ENCODE peak calls at places on chromosome 6, in four cellular contexts. One of them, this sample, is unnamed.
A peak's percentile ranks its signal among the peaks of the same experiment; 100 is the strongest.

GRCh38 chr6:136654086-136654485 is 103.9 kb upstream of the MAP7 start:
- DNase-seq in fibroblast of lung: no peak
- DNase-seq in MM.1S: no peak
- DNase-seq in GM12878: no peak
- DNase-seq in this sample: no peak

GRCh38 chr6:37160922-37161778 is 8.8 kb upstream of the PIM1 start:
- DNase-seq in fibroblast of lung: peak; percentile 86
- DNase-seq in MM.1S: no peak
- DNase-seq in GM12878: peak; percentile 66
- DNase-seq in this sample: peak; percentile 32

GRCh38 chr6:165807249-165807951 is 144.4 kb upstream of the PDE10A start:
- DNase-seq in fibroblast of lung: no peak
- DNase-seq in MM.1S: no peak
- DNase-seq in GM12878: no peak
- DNase-seq in this sample: no peak

GRCh38 chr6:28615955-28616747 is 90.5 kb downstream of the GPX5 start:
- DNase-seq in fibroblast of lung: no peak
- DNase-seq in MM.1S: no peak
- DNase-seq in GM12878: no peak
- DNase-seq in this sample: peak; percentile 14

GRCh38 chr6:39049575-39050283 is 1.1 kb downstream of the GLP1R start:
- DNase-seq in fibroblast of lung: no peak
- DNase-seq in MM.1S: no peak
- DNase-seq in GM12878: no peak
- DNase-seq in this sample: no peak

GRCh38 chr6:85537055-85537494 is 56.6 kb downstream of the SNX14 start:
- DNase-seq in fibroblast of lung: no peak
- DNase-seq in MM.1S: peak; percentile 11
- DNase-seq in GM12878: no peak
- DNase-seq in this sample: peak; percentile 5

GRCh38 chr6:40356242-40356910 is 230.8 kb downstream of the LRFN2 start:
- DNase-seq in fibroblast of lung: peak; percentile 51
- DNase-seq in MM.1S: no peak
- DNase-seq in GM12878: no peak
- DNase-seq in this sample: no peak

GRCh38 chr6:15194453-15194852 is 51.4 kb upstream of the JARID2 start:
- DNase-seq in fibroblast of lung: no peak
- DNase-seq in MM.1S: no peak
- DNase-seq in GM12878: no peak
- DNase-seq in this sample: no peak

GRCh38 chr6:62202078-62202477 is 83.9 kb downstream of the KHDRBS2 start:
- DNase-seq in fibroblast of lung: no peak
- DNase-seq in MM.1S: no peak
- DNase-seq in GM12878: no peak
- DNase-seq in this sample: no peak

GRCh38 chr6:66605971-66606370 is 898.9 kb upstream of the EYS start:
- DNase-seq in fibroblast of lung: no peak
- DNase-seq in MM.1S: no peak
- DNase-seq in GM12878: no peak
- DNase-seq in this sample: no peak

GRCh38 chr6:49464691-49465090 is 1.5 kb downstream of the CENPQ start:
- DNase-seq in fibroblast of lung: no peak
- DNase-seq in MM.1S: no peak
- DNase-seq in GM12878: no peak
- DNase-seq in this sample: no peak

GRCh38 chr6:91506509-91506908 is 919.6 kb upstream of the MAP3K7 start:
- DNase-seq in fibroblast of lung: no peak
- DNase-seq in MM.1S: no peak
- DNase-seq in GM12878: no peak
- DNase-seq in this sample: no peak

GRCh38 chr6:52929321-52930164 is 20.0 kb upstream of the GSTA3 start:
- DNase-seq in fibroblast of lung: peak; percentile 91
- DNase-seq in MM.1S: peak; percentile 38
- DNase-seq in GM12878: no peak
- DNase-seq in this sample: peak; percentile 59

GRCh38 chr6:9399916-9400315 is 964.6 kb upstream of the SLC35B3 start:
- DNase-seq in fibroblast of lung: no peak
- DNase-seq in MM.1S: no peak
- DNase-seq in GM12878: no peak
- DNase-seq in this sample: peak; percentile 34

GRCh38 chr6:113481910-113482309 is 375.2 kb upstream of the MARCKS start:
- DNase-seq in fibroblast of lung: no peak
- DNase-seq in MM.1S: no peak
- DNase-seq in GM12878: no peak
- DNase-seq in this sample: no peak

GRCh38 chr6:71965404-71965803 is 79.1 kb downstream of the RIMS1 start:
- DNase-seq in fibroblast of lung: peak; percentile 6
- DNase-seq in MM.1S: no peak
- DNase-seq in GM12878: no peak
- DNase-seq in this sample: no peak

GRCh38 chr6:45922728-45923351 is 92.8 kb downstream of the CLIC5 start:
- DNase-seq in fibroblast of lung: peak; percentile 71
- DNase-seq in MM.1S: peak; percentile 57
- DNase-seq in GM12878: no peak
- DNase-seq in this sample: peak; percentile 85

GRCh38 chr6:159134701-159135364 is 34.4 kb upstream of the FNDC1 start:
- DNase-seq in fibroblast of lung: peak; percentile 28
- DNase-seq in MM.1S: peak; percentile 48
- DNase-seq in GM12878: peak; percentile 36
- DNase-seq in this sample: peak; percentile 78

GRCh38 chr6:3849681-3850450 is 693 bp downstream of the FAM50B start:
- DNase-seq in fibroblast of lung: peak; percentile 32
- DNase-seq in MM.1S: no peak
- DNase-seq in GM12878: no peak
- DNase-seq in this sample: no peak

GRCh38 chr6:96899019-96899418 is 1.3 kb upstream of the NDUFAF4 start:
- DNase-seq in fibroblast of lung: peak; percentile 47
- DNase-seq in MM.1S: peak; percentile 47
- DNase-seq in GM12878: no peak
- DNase-seq in this sample: peak; percentile 63

GRCh38 chr6:140205795-140206593 is 831.5 kb upstream of the CITED2 start:
- DNase-seq in fibroblast of lung: no peak
- DNase-seq in MM.1S: no peak
- DNase-seq in GM12878: no peak
- DNase-seq in this sample: no peak

GRCh38 chr6:37298958-37299357 is 41.0 kb upstream of the TMEM217 start:
- DNase-seq in fibroblast of lung: no peak
- DNase-seq in MM.1S: no peak
- DNase-seq in GM12878: no peak
- DNase-seq in this sample: no peak

GRCh38 chr6:75368151-75368779 is 83.7 kb upstream of the TMEM30A start:
- DNase-seq in fibroblast of lung: peak; percentile 25
- DNase-seq in MM.1S: peak; percentile 58
- DNase-seq in GM12878: no peak
- DNase-seq in this sample: peak; percentile 74

GRCh38 chr6:112189494-112189893 is 64.9 kb downstream of the LAMA4 start:
- DNase-seq in fibroblast of lung: peak; percentile 74
- DNase-seq in MM.1S: no peak
- DNase-seq in GM12878: no peak
- DNase-seq in this sample: no peak

GRCh38 chr6:16296061-16296670 is 57.8 kb downstream of the GMPR start:
- DNase-seq in fibroblast of lung: no peak
- DNase-seq in MM.1S: no peak
- DNase-seq in GM12878: no peak
- DNase-seq in this sample: no peak

GRCh38 chr6:34194770-34195169 is 41.9 kb upstream of the HMGA1 start:
- DNase-seq in fibroblast of lung: no peak
- DNase-seq in MM.1S: no peak
- DNase-seq in GM12878: no peak
- DNase-seq in this sample: no peak

GRCh38 chr6:91669904-91670295 is 1083.0 kb upstream of the MAP3K7 start:
- DNase-seq in fibroblast of lung: peak; percentile 40
- DNase-seq in MM.1S: no peak
- DNase-seq in GM12878: no peak
- DNase-seq in this sample: no peak

GRCh38 chr6:75223461-75223860 is 17.6 kb upstream of the COL12A1 start:
- DNase-seq in fibroblast of lung: peak; percentile 19
- DNase-seq in MM.1S: no peak
- DNase-seq in GM12878: no peak
- DNase-seq in this sample: no peak

GRCh38 chr6:1662532-1662931 is 52.8 kb downstream of the FOXC1 start:
- DNase-seq in fibroblast of lung: no peak
- DNase-seq in MM.1S: no peak
- DNase-seq in GM12878: no peak
- DNase-seq in this sample: no peak

GRCh38 chr6:5684320-5684719 is 322.4 kb downstream of the NRN1 start:
- DNase-seq in fibroblast of lung: peak; percentile 49
- DNase-seq in MM.1S: no peak
- DNase-seq in GM12878: no peak
- DNase-seq in this sample: no peak

GRCh38 chr6:43055966-43056365 is 2.3 kb upstream of the CUL7 start:
- DNase-seq in fibroblast of lung: no peak
- DNase-seq in MM.1S: no peak
- DNase-seq in GM12878: no peak
- DNase-seq in this sample: no peak

GRCh38 chr6:43052842-43053544 is 658 bp downstream of the CUL7 start:
- DNase-seq in fibroblast of lung: peak; percentile 20
- DNase-seq in MM.1S: no peak
- DNase-seq in GM12878: no peak
- DNase-seq in this sample: peak; percentile 41

GRCh38 chr6:43054206-43054943 is 724 bp upstream of the CUL7 start:
- DNase-seq in fibroblast of lung: peak; percentile 36
- DNase-seq in MM.1S: no peak
- DNase-seq in GM12878: no peak
- DNase-seq in this sample: no peak

GRCh38 chr6:43052225-43052841 is 1.3 kb downstream of the CUL7 start:
- DNase-seq in fibroblast of lung: no peak
- DNase-seq in MM.1S: no peak
- DNase-seq in GM12878: no peak
- DNase-seq in this sample: no peak

DNA sequence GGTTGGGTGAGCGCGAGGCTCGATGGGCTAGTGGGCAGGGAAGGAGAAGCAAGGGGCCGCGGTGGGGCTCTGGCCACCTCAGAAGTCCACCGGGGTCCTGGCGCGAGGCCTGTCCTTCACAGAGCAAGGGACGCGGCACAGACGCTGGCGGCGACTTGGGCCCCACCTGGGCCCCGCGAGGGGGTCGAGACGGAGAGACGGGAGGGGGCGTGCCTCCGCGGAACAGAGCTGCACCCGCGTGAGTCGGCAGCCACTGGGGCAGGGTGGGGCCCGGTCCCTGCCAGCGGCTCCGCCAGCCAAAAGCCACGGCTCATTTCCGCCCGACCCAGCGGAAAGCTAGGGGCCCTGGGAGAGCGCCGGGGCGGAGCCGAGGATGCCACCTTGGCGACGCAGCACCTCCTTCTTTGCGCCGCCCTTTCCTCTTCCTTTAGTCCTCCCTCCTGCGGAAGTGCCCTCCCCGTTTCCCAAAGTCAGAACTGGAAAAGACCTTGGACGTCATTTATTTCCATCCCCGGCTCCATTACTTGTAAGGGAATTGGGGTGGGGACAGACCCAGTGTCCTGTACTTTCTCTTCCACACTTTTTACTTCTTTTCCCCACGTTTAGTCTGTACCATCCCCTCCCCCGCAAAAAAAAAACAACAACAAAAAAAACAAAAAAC is at the start of gene CUL7:
- DNase-seq in fibroblast of lung: peak; percentile 96
- DNase-seq in MM.1S: peak; percentile 90
- DNase-seq in GM12878: peak; percentile 73
- DNase-seq in this sample: peak; percentile 98
- H3K9me3 ChIP-seq in fibroblast of lung: no peaks in the 10 kb centered on the region
- H3K9me3 ChIP-seq in MM.1S: no peaks in the 10 kb centered on the region
- H3K9me3 ChIP-seq in GM12878: no peaks in the 10 kb centered on the region
- H3K9me3 ChIP-seq in this sample: no peaks in the 10 kb centered on the region

DNA sequence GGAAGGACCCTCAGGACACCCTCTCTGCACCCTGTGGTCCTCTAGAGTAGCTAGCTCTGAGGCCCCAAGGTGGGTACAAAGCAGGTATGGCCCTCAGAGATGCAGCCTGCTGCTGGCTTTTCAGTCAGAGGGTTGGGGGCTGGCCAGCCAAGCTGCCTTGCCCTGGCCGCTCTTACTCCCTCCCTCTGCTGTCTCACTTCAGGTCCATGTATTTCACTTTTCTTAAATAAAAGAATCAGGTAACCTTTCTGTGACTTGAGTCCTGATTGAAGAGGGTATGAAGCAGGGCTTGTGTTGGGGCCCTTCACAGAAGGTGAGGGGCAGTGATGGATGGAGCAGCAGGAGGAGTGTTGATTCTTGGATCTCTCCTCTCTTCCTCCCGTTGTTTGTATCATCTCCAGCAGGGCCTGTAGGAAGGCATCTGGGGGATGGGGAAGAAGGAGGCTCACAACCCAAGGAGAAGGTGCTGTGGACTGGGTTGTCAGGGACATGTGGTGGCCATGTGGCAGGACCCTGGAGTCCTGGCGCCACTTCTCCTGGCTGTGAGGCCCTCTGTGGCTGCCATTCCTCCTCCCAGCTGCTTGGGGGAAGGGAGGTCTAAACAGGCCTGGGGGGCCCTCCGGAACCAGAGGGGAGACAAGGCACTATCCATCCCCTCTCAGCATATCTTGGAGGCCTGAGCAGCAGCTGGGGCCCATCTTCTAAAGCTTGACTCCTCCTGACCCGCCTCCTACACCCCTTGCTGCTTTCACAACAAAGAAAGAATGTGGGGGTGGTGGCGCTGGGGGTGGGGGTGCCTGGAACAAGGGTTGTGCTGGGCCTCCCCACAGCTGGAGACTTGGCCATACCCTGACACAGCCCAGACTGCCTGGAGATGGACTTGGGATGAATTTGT is 1.0 kb upstream of the PTK7 start:
- DNase-seq in fibroblast of lung: peak; percentile 57
- DNase-seq in MM.1S: no peak
- DNase-seq in GM12878: no peak
- DNase-seq in this sample: peak; percentile 67
- H2AFZ ChIP-seq in fibroblast of lung: no peak overlapping the region
- H2AFZ ChIP-seq in MM.1S: no peak overlapping the region
- H2AFZ ChIP-seq in GM12878: no peak overlapping the region
- H2AFZ ChIP-seq in this sample: no peak overlapping the region

DNA sequence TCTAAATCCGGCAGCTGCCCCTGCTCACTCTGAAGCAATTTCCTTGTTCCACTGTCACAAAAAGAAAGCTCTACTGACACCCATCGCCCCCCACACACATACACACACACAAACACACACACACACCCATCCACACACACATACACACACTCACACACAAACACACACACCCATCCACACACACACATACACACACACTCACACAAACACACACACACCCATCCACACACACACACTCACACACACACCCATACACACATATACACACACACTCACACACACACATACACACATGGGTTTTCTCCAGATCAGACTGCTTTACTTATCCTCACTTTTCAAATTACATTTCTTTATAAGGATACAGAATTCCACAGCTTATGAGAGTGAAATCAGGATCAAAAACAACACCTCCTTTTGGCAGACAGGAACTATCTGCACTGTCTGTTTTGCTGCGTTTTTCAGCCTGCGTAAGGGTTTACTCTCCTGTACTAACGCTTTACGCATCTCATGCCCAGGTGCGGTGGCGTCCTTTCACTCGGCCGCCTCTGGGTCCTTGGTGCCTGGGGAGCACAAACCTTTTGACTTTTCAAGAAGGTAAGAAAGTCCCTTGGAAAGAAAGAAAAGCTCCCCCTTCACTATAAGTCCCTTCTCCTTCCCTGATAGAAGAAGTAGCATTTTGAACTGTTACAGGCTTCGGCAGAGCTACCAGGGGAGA is 8.0 kb downstream of the DACT2 start:
- DNase-seq in fibroblast of lung: no peak
- DNase-seq in MM.1S: no peak
- DNase-seq in GM12878: no peak
- DNase-seq in this sample: no peak
- H3K9me3 ChIP-seq in fibroblast of lung: no peaks in the 10 kb centered on the region
- H3K9me3 ChIP-seq in MM.1S: no peaks in the 10 kb centered on the region
- H3K9me3 ChIP-seq in GM12878: no peaks in the 10 kb centered on the region
- H3K9me3 ChIP-seq in this sample: no peaks in the 10 kb centered on the region

GRCh38 chr6:12313992-12314589 is 23.9 kb downstream of the EDN1 start:
- DNase-seq in fibroblast of lung: peak; percentile 70
- DNase-seq in MM.1S: no peak
- DNase-seq in GM12878: no peak
- DNase-seq in this sample: no peak
- H2AFZ ChIP-seq in fibroblast of lung: peak overlapping the region; percentile 19
- H2AFZ ChIP-seq in MM.1S: no peak overlapping the region
- H2AFZ ChIP-seq in GM12878: no peak overlapping the region
- H2AFZ ChIP-seq in this sample: no peak overlapping the region